ENCODE peak calls at places on chromosomes 2 and 18, in four cellular contexts. M is WTC11, V is K562, K is HepG2. O is an unnamed sample.

GRCh38 chr2:83253848-83254247 is 1205.2 kb downstream of the SUCLG1 start:
- DNase-seq in K (no peak), V (no peak), M (no peak), O (no peak)

GRCh38 chr2:223586261-223586660 is 15.9 kb downstream of the SCG2 start:
- DNase-seq in V (no peak), M (no peak), K (no peak), O (no peak)

GRCh38 chr2:120625865-120626560 is 109.7 kb upstream of the GLI2 start:
- DNase-seq in K (peak), M (no peak), V (no peak), O (no peak)

GRCh38 chr2:227301523-227301922 is 23.5 kb upstream of the MFF start:
- DNase-seq in M (no peak), K (no peak), V (no peak), O (no peak)

GRCh38 chr2:205482399-205483065 is 199.8 kb upstream of the NRP2 start:
- DNase-seq in M (peak), V (no peak), K (no peak), O (no peak)

GRCh38 chr2:237475704-237476107 is 11.3 kb upstream of the MLPH start:
- DNase-seq in K (no peak), M (no peak), V (peak), O (no peak)

GRCh38 chr2:62452701-62453449 is 53.1 kb downstream of the TMEM17 start:
- DNase-seq in M (no peak), V (no peak), K (no peak), O (no peak)

GRCh38 chr2:220072669-220073235 is 445.3 kb downstream of the SLC4A3 start:
- DNase-seq in K (no peak), M (no peak), V (no peak), O (no peak)

GRCh38 chr2:21379140-21379539 is 255.4 kb downstream of the TDRD15 start:
- DNase-seq in K (no peak), V (no peak), M (no peak), O (no peak)

GRCh38 chr2:71619230-71619741 is 165.9 kb downstream of the DYSF start:
- DNase-seq in M (no peak), K (no peak), V (no peak), O (no peak)

GRCh38 chr2:221555511-221555845 is 16.6 kb downstream of the EPHA4 start:
- DNase-seq in V (no peak), M (no peak), K (no peak), O (no peak)

GRCh38 chr2:219230201-219230540 is 565 bp downstream of the ANKZF1 start:
- DNase-seq in M (peak), V (peak), K (peak), O (peak)

GRCh38 chr2:157899125-157899839 is 23.2 kb upstream of the ACVR1 start:
- DNase-seq in V (peak), K (no peak), M (no peak), O (no peak)

GRCh38 chr2:200492656-200493055 is 17.2 kb downstream of the KCTD18 start:
- DNase-seq in M (no peak), K (no peak), V (no peak), O (no peak)

GRCh38 chr18:5391427-5391826 is 95.9 kb upstream of the ZBTB14 start:
- DNase-seq in V (no peak), K (no peak), M (no peak), O (no peak)

GRCh38 chr2:210577263-210578071 is 21.1 kb downstream of the CPS1 start:
- DNase-seq in K (peak), V (peak), M (no peak), O (peak)

GRCh38 chr2:127027715-127028114 is 79.2 kb downstream of the BIN1 start:
- DNase-seq in V (no peak), M (no peak), K (no peak), O (no peak)

GRCh38 chr18:41504316-41504715 is 450.7 kb upstream of the PIK3C3 start:
- DNase-seq in M (no peak), K (no peak), V (no peak), O (no peak)

GRCh38 chr2:98148968-98149697 is 62.2 kb downstream of the VWA3B start:
- DNase-seq in V (no peak), M (no peak), K (peak), O (no peak)

GRCh38 chr2:19864369-19864768 is 37.4 kb downstream of the TTC32 start:
- DNase-seq in M (no peak), V (no peak), K (no peak), O (no peak)

GRCh38 chr2:84881581-84882414 is 914 bp upstream of the TRABD2A start:
- DNase-seq in K (peak), V (peak), M (peak), O (peak)

GRCh38 chr2:46461716-46462171 is 17.6 kb upstream of the TMEM247 start:
- DNase-seq in K (no peak), V (no peak), M (no peak), O (no peak)

GRCh38 chr2:125582521-125582920 is 1073.4 kb upstream of the GYPC start:
- DNase-seq in V (no peak), M (no peak), K (no peak), O (no peak)

GRCh38 chr2:99821572-99822369 is 320.6 kb downstream of the AFF3 start:
- DNase-seq in M (no peak), V (no peak), K (no peak), O (no peak)
- TF ChIP-seq ELF4 in M (no peak), V (no peak), K (no peak), O (no peak)

GRCh38 chr18:48866028-48866733 is 84.6 kb downstream of the SMAD7 start:
- DNase-seq in K (no peak), M (no peak), V (no peak), O (no peak)
- TF ChIP-seq ELF4 in K (no peak), M (no peak), V (no peak), O (no peak)

GRCh38 chr2:117621330-117621729 is 193.2 kb upstream of the DDX18 start:
- DNase-seq in V (no peak), M (no peak), K (no peak), O (no peak)
- TF ChIP-seq ELF4 in V (no peak), M (no peak), K (no peak), O (no peak)

GRCh38 chr2:128307595-128307994 is 11.1 kb downstream of the HS6ST1 start:
- DNase-seq in V (no peak), K (no peak), M (peak), O (no peak)
- TF ChIP-seq ELF4 in V (no peak), K (no peak), M (no peak), O (no peak)

GRCh38 chr2:189113963-189114362 is 65.6 kb downstream of the COL5A2 start:
- DNase-seq in K (no peak), M (no peak), V (no peak), O (no peak)

GRCh38 chr2:189116059-189116458 is 63.5 kb downstream of the COL5A2 start:
- DNase-seq in M (no peak), K (no peak), V (no peak), O (no peak)

GRCh38 chr2:189115126-189115525 is 64.4 kb downstream of the COL5A2 start:
- DNase-seq in K (no peak), M (no peak), V (no peak), O (no peak)

GRCh38 chr2:189118386-189118785 is 61.2 kb downstream of the COL5A2 start:
- DNase-seq in V (no peak), M (no peak), K (no peak), O (no peak)

DNA sequence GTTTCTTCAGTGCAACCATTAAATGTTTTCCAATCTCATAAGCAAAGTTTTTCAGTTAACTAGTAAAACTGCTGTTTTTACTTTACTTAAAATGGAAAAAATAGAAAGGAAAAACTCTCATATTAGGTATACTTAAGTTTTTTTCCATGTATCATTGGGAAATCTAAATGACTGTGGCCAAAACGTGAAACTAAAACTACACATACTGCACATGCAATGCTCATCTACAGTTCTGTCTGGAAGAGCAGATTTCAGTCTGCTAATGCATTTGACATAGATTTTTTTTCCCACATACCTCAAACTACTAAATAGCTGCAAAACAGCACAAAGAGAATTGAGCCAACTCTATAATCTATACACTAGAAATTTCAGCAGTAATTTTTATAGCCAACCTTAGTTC is 62.6 kb downstream of the COL5A2 start:
- DNase-seq in V (no peak), M (no peak), K (no peak), O (no peak)
- TF ChIP-seq ELF4 in V (no peak), M (no peak), K (no peak), O (no peak)

O was measured in HEK293T.